ENCODE peak calls at places on chromosomes 16 and 17, in five cellular contexts. H, B, Q, G and F are unnamed samples.

GRCh38 chr16:23518435-23518891 is 8.2 kb upstream of the GGA2 start:
- DNase-seq in H (no peak), B (no peak), Q (peak; percentile 40), G (no peak), F (no peak)

GRCh38 chr17:57784226-57784895 is 39.3 kb upstream of the CCDC182 start:
- DNase-seq in H (no peak), B (no peak), Q (no peak), G (no peak), F (no peak)

GRCh38 chr17:27376637-27377547 is 79.4 kb upstream of the KSR1 start:
- DNase-seq in H (no peak), B (no peak), Q (peak; percentile 81), G (no peak), F (no peak)

GRCh38 chr17:18988546-18989173 is 15.9 kb downstream of the FAM83G start:
- DNase-seq in H (peak; percentile 86), B (no peak), Q (no peak), G (no peak), F (peak; percentile 93)

GRCh38 chr16:3140603-3141427 is 6.0 kb downstream of the ZNF213 start:
- DNase-seq in H (no peak), B (no peak), Q (no peak), G (no peak), F (no peak)

GRCh38 chr17:40520991-40521453 is 19.6 kb upstream of the TNS4 start:
- DNase-seq in H (no peak), B (no peak), Q (no peak), G (no peak), F (no peak)

GRCh38 chr16:48272837-48273421 is 25.6 kb upstream of the ABCC11 start:
- DNase-seq in H (no peak), B (no peak), Q (no peak), G (no peak), F (no peak)

GRCh38 chr16:25135239-25135878 is 23.8 kb downstream of the LCMT1 start:
- DNase-seq in H (peak; percentile 36), B (no peak), Q (peak; percentile 78), G (no peak), F (peak; percentile 23)

GRCh38 chr16:30761427-30761927 is 385 bp downstream of the CFAP119 start:
- DNase-seq in H (peak; percentile 43), B (peak; percentile 65), Q (peak; percentile 28), G (no peak), F (no peak)

GRCh38 chr16:50702725-50703124 is 9.3 kb downstream of the NOD2 start:
- DNase-seq in H (no peak), B (no peak), Q (no peak), G (no peak), F (no peak)

GRCh38 chr17:61401280-61402072 is 1.8 kb downstream of the TBX2 start:
- DNase-seq in H (no peak), B (no peak), Q (no peak), G (no peak), F (no peak)

GRCh38 chr16:26649646-26650045 is 417.1 kb upstream of the C16orf82 start:
- DNase-seq in H (no peak), B (no peak), Q (no peak), G (no peak), F (no peak)

GRCh38 chr17:9544221-9544620 is 31.4 kb downstream of the STX8 start:
- DNase-seq in H (no peak), B (no peak), Q (no peak), G (no peak), F (no peak)

GRCh38 chr17:56781944-56782737 is 51.6 kb downstream of the C17orf67 start:
- DNase-seq in H (no peak), B (no peak), Q (peak; percentile 20), G (no peak), F (no peak)

GRCh38 chr16:86500708-86501510 is 9.4 kb upstream of the FOXF1 start:
- DNase-seq in H (no peak), B (no peak), Q (no peak), G (no peak), F (no peak)

GRCh38 chr16:86011532-86011931 is 112.6 kb downstream of the IRF8 start:
- DNase-seq in H (no peak), B (no peak), Q (no peak), G (no peak), F (no peak)

GRCh38 chr17:10743316-10744009 is 13.6 kb upstream of the TMEM220 start:
- DNase-seq in H (no peak), B (no peak), Q (peak; percentile 34), G (no peak), F (no peak)

GRCh38 chr17:41624208-41625101 is at the start of gene KRT17:
- DNase-seq in H (no peak), B (no peak), Q (peak; percentile 46), G (no peak), F (no peak)

GRCh38 chr16:49932943-49933342 is 77.0 kb upstream of the ZNF423 start:
- DNase-seq in H (no peak), B (no peak), Q (peak; percentile 5), G (no peak), F (no peak)

GRCh38 chr17:77742579-77742978 is 215.9 kb upstream of the TNRC6C start:
- DNase-seq in H (no peak), B (no peak), Q (no peak), G (no peak), F (no peak)

GRCh38 chr16:5412721-5413120 is 315.1 kb upstream of the EEF2KMT start:
- DNase-seq in H (no peak), B (no peak), Q (no peak), G (no peak), F (no peak)

GRCh38 chr16:54033747-54034146 is 252.8 kb downstream of the IRX3 start:
- DNase-seq in H (no peak), B (no peak), Q (no peak), G (no peak), F (no peak)

GRCh38 chr16:2177561-2177960 is 18.8 kb downstream of the CASKIN1 start:
- DNase-seq in H (no peak), B (no peak), Q (no peak), G (no peak), F (no peak)

GRCh38 chr16:88287219-88287618 is 95.5 kb upstream of the ZNF469 start:
- DNase-seq in H (no peak), B (peak; percentile 41), Q (peak; percentile 28), G (no peak), F (peak; percentile 66)

GRCh38 chr17:35799942-35800341 is 4.5 kb upstream of the MMP28 start:
- DNase-seq in H (peak; percentile 83), B (peak; percentile 69), Q (peak; percentile 68), G (no peak), F (peak; percentile 42)

GRCh38 chr17:954431-955164 is 25.0 kb downstream of the NXN start:
- DNase-seq in H (no peak), B (peak; percentile 61), Q (no peak), G (no peak), F (no peak)

GRCh38 chr17:46770439-46770817 is 48.1 kb downstream of the WNT3 start:
- DNase-seq in H (no peak), B (no peak), Q (no peak), G (no peak), F (no peak)

GRCh38 chr16:67449739-67450138 is 18.8 kb downstream of the HSD11B2 start:
- DNase-seq in H (no peak), B (peak; percentile 78), Q (no peak), G (no peak), F (no peak)

GRCh38 chr16:81728435-81728834 is 50.7 kb upstream of the PLCG2 start:
- DNase-seq in H (no peak), B (no peak), Q (no peak), G (no peak), F (no peak)
- H3K4me3 ChIP-seq in H (no peak overlapping the region), B (no peak overlapping the region), Q (no peak overlapping the region), G (no peak overlapping the region), F (no peak overlapping the region)

GRCh38 chr17:15512310-15512709 is 44.9 kb upstream of the CDRT4 start:
- DNase-seq in H (no peak), B (no peak), Q (no peak), G (no peak), F (no peak)

GRCh38 chr17:15513058-15513858 is 45.8 kb upstream of the CDRT4 start:
- DNase-seq in H (no peak), B (no peak), Q (no peak), G (no peak), F (no peak)

GRCh38 chr17:15510361-15510760 is 42.9 kb upstream of the CDRT4 start:
- DNase-seq in H (no peak), B (no peak), Q (peak; percentile 91), G (no peak), F (no peak)

GRCh38 chr17:15509095-15509494 is 41.7 kb upstream of the CDRT4 start:
- DNase-seq in H (no peak), B (no peak), Q (no peak), G (peak; percentile 43), F (no peak)

GRCh38 chr17:15511142-15511541 is 43.7 kb upstream of the CDRT4 start:
- DNase-seq in H (no peak), B (no peak), Q (peak; percentile 18), G (no peak), F (no peak)
- H3K36me3 ChIP-seq in H (no peaks in the 10 kb centered on the region), B (no peaks in the 10 kb centered on the region), Q (peaks cover 18% of the 10 kb centered on the region), G (peaks cover 5% of the 10 kb centered on the region), F (no peaks in the 10 kb centered on the region)

GRCh38 chr16:85002643-85003042 is 8.7 kb downstream of the ZDHHC7 start:
- DNase-seq in H (peak; percentile 49), B (peak; percentile 61), Q (no peak), G (no peak), F (no peak)
- H3K27me3 ChIP-seq in H (no peaks in the 10 kb centered on the region), B (no peaks in the 10 kb centered on the region), Q (no peaks in the 10 kb centered on the region), G (no peaks in the 10 kb centered on the region), F (no peaks in the 10 kb centered on the region)

GRCh38 chr17:31489295-31490018 is 98.0 kb downstream of the RAB11FIP4 start:
- DNase-seq in H (peak; percentile 89), B (peak; percentile 23), Q (peak; percentile 6), G (no peak), F (peak; percentile 98)

GRCh38 chr17:31488264-31488981 is 96.9 kb downstream of the RAB11FIP4 start:
- DNase-seq in H (peak; percentile 50), B (peak; percentile 56), Q (peak; percentile 9), G (no peak), F (peak; percentile 56)

GRCh38 chr17:31490991-31491793 is 99.7 kb downstream of the RAB11FIP4 start:
- DNase-seq in H (peak; percentile 57), B (peak; percentile 15), Q (no peak), G (no peak), F (peak; percentile 59)

GRCh38 chr17:31488982-31489294 is 97.5 kb downstream of the RAB11FIP4 start:
- DNase-seq in H (no peak), B (no peak), Q (no peak), G (no peak), F (no peak)

GRCh38 chr17:31490019-31490383 is 98.5 kb downstream of the RAB11FIP4 start:
- DNase-seq in H (no peak), B (peak; percentile 15), Q (no peak), G (no peak), F (no peak)
- H3K4me3 ChIP-seq in H (no peak overlapping the region), B (no peak overlapping the region), Q (no peak overlapping the region), G (no peak overlapping the region), F (peak overlapping the region; percentile 46)